ENCODE peak calls at places on chromosomes 11 and 22, in five cellular contexts. One of them, this sample, is unnamed.

GRCh38 chr22:48404004-48404403 is 1423.7 kb downstream of the BRD1 start:
- DNase-seq in naive thymus-derived CD8-positive, alpha-beta T cell: no peak
- DNase-seq in HT1080: no peak
- DNase-seq in AML-193: no peak
- DNase-seq in C1 segment of cervical spinal cord: no peak
- DNase-seq in this sample: no peak

GRCh38 chr11:116910378-116910777 is 73.0 kb upstream of the APOA1 start:
- DNase-seq in C1 segment of cervical spinal cord: no peak
- DNase-seq in naive thymus-derived CD8-positive, alpha-beta T cell: no peak
- DNase-seq in AML-193: no peak
- DNase-seq in HT1080: no peak
- DNase-seq in this sample: no peak

GRCh38 chr11:122727101-122727929 is 71.8 kb downstream of the UBASH3B start:
- DNase-seq in HT1080: no peak
- DNase-seq in AML-193: no peak
- DNase-seq in naive thymus-derived CD8-positive, alpha-beta T cell: peak
- DNase-seq in C1 segment of cervical spinal cord: no peak
- DNase-seq in this sample: no peak

GRCh38 chr11:77873345-77873744 is 52.4 kb downstream of the AAMDC start:
- DNase-seq in C1 segment of cervical spinal cord: no peak
- DNase-seq in HT1080: no peak
- DNase-seq in naive thymus-derived CD8-positive, alpha-beta T cell: no peak
- DNase-seq in AML-193: no peak
- DNase-seq in this sample: no peak

GRCh38 chr22:33919591-33920501 is at the start of gene LARGE1:
- DNase-seq in AML-193: no peak
- DNase-seq in C1 segment of cervical spinal cord: peak
- DNase-seq in HT1080: no peak
- DNase-seq in naive thymus-derived CD8-positive, alpha-beta T cell: peak
- DNase-seq in this sample: no peak

GRCh38 chr11:115267228-115267627 is 237.0 kb downstream of the CADM1 start:
- DNase-seq in HT1080: no peak
- DNase-seq in naive thymus-derived CD8-positive, alpha-beta T cell: no peak
- DNase-seq in C1 segment of cervical spinal cord: no peak
- DNase-seq in AML-193: no peak
- DNase-seq in this sample: no peak

GRCh38 chr11:17810736-17811135 is 76.2 kb downstream of the KCNC1 start:
- DNase-seq in naive thymus-derived CD8-positive, alpha-beta T cell: no peak
- DNase-seq in HT1080: peak
- DNase-seq in C1 segment of cervical spinal cord: no peak
- DNase-seq in AML-193: no peak
- DNase-seq in this sample: no peak

GRCh38 chr11:2853401-2853800 is 32.2 kb downstream of the CDKN1C start:
- DNase-seq in AML-193: no peak
- DNase-seq in C1 segment of cervical spinal cord: no peak
- DNase-seq in HT1080: no peak
- DNase-seq in naive thymus-derived CD8-positive, alpha-beta T cell: no peak
- DNase-seq in this sample: no peak

GRCh38 chr11:119382101-119382500 is 611 bp upstream of the USP2 start:
- DNase-seq in AML-193: no peak
- DNase-seq in C1 segment of cervical spinal cord: no peak
- DNase-seq in HT1080: no peak
- DNase-seq in naive thymus-derived CD8-positive, alpha-beta T cell: peak
- DNase-seq in this sample: no peak

GRCh38 chr11:68842427-68843051 is 823 bp upstream of the CPT1A start:
- DNase-seq in AML-193: no peak
- DNase-seq in HT1080: no peak
- DNase-seq in C1 segment of cervical spinal cord: no peak
- DNase-seq in naive thymus-derived CD8-positive, alpha-beta T cell: peak
- DNase-seq in this sample: no peak

GRCh38 chr22:49728566-49729271 is 99.0 kb downstream of the BRD1 start:
- DNase-seq in AML-193: no peak
- DNase-seq in naive thymus-derived CD8-positive, alpha-beta T cell: no peak
- DNase-seq in HT1080: no peak
- DNase-seq in C1 segment of cervical spinal cord: no peak
- DNase-seq in this sample: no peak

GRCh38 chr22:30488121-30488520 is 16.3 kb upstream of the SEC14L3 start:
- DNase-seq in AML-193: no peak
- DNase-seq in naive thymus-derived CD8-positive, alpha-beta T cell: no peak
- DNase-seq in HT1080: no peak
- DNase-seq in C1 segment of cervical spinal cord: no peak
- DNase-seq in this sample: no peak

GRCh38 chr11:74446445-74446844 is 20.9 kb downstream of the KCNE3 start:
- DNase-seq in naive thymus-derived CD8-positive, alpha-beta T cell: no peak
- DNase-seq in AML-193: no peak
- DNase-seq in C1 segment of cervical spinal cord: no peak
- DNase-seq in HT1080: no peak
- DNase-seq in this sample: no peak

GRCh38 chr11:29272019-29272654 is 744.7 kb downstream of the KCNA4 start:
- DNase-seq in AML-193: no peak
- DNase-seq in C1 segment of cervical spinal cord: no peak
- DNase-seq in HT1080: peak
- DNase-seq in naive thymus-derived CD8-positive, alpha-beta T cell: no peak
- DNase-seq in this sample: no peak

GRCh38 chr11:102971766-102972165 is 16.2 kb upstream of the MMP13 start:
- DNase-seq in C1 segment of cervical spinal cord: no peak
- DNase-seq in AML-193: no peak
- DNase-seq in naive thymus-derived CD8-positive, alpha-beta T cell: no peak
- DNase-seq in HT1080: no peak
- DNase-seq in this sample: no peak

GRCh38 chr11:27100534-27100933 is 59.9 kb downstream of the BBOX1 start:
- DNase-seq in AML-193: no peak
- DNase-seq in naive thymus-derived CD8-positive, alpha-beta T cell: no peak
- DNase-seq in C1 segment of cervical spinal cord: no peak
- DNase-seq in HT1080: no peak
- DNase-seq in this sample: no peak

GRCh38 chr11:111520565-111520964 is 6.0 kb downstream of the HOATZ start:
- DNase-seq in naive thymus-derived CD8-positive, alpha-beta T cell: no peak
- DNase-seq in AML-193: no peak
- DNase-seq in HT1080: no peak
- DNase-seq in C1 segment of cervical spinal cord: no peak
- DNase-seq in this sample: no peak